ENCODE peak calls at places on chromosome 2, in five cellular contexts. R is tibial nerve, D is ovary, E is neural progenitor cell, X is endothelial cell. U is an unnamed sample.

GRCh38 chr2:129465045-129465444 is 514.4 kb upstream of the RAB6C start:
- DNase-seq in X (no peak), D (no peak), R (no peak), E (no peak), U (no peak)

GRCh38 chr2:72271766-72272615 is 124.3 kb upstream of the CYP26B1 start:
- DNase-seq in D (peak; percentile 30), E (no peak), X (no peak), R (no peak), U (no peak)

GRCh38 chr2:182426915-182427233 is at the start of gene PDE1A:
- DNase-seq in D (no peak), E (no peak), R (no peak), X (no peak), U (no peak)

GRCh38 chr2:205904873-205905272 is 181.1 kb downstream of the INO80D start:
- DNase-seq in E (no peak), D (no peak), X (no peak), R (no peak), U (no peak)

GRCh38 chr2:6865346-6866238 is at the start of gene CMPK2:
- DNase-seq in E (peak; percentile 67), X (peak; percentile 58), D (peak; percentile 66), R (peak; percentile 17), U (peak; percentile 93)

GRCh38 chr2:237327191-237327590 is 86.8 kb downstream of the COL6A3 start:
- DNase-seq in D (no peak), R (no peak), E (no peak), X (no peak), U (no peak)

GRCh38 chr2:36071698-36072097 is 283.9 kb upstream of the CRIM1 start:
- DNase-seq in X (no peak), E (no peak), D (no peak), R (no peak), U (no peak)

GRCh38 chr2:198314559-198315153 is 510.3 kb downstream of the PLCL1 start:
- DNase-seq in D (no peak), R (no peak), E (peak; percentile 71), X (no peak), U (no peak)

GRCh38 chr2:138676654-138677053 is 103.5 kb downstream of the NXPH2 start:
- DNase-seq in X (no peak), D (no peak), R (no peak), E (no peak), U (no peak)

GRCh38 chr2:120917876-120918275 is 182.2 kb downstream of the GLI2 start:
- DNase-seq in D (peak; percentile 31), R (no peak), E (no peak), X (no peak), U (no peak)

GRCh38 chr2:126661702-126662465 is 5.9 kb downstream of the GYPC start:
- DNase-seq in X (no peak), E (no peak), R (no peak), D (no peak), U (no peak)

GRCh38 chr2:101688266-101688665 is 9.2 kb upstream of the MAP4K4 start:
- DNase-seq in X (no peak), R (no peak), E (no peak), D (no peak), U (no peak)
- TF ChIP-seq CTCF in X (no peak), R (no peak), E (no peak), D (no peak), U (no peak)

GRCh38 chr2:20422679-20423271 is 24.1 kb upstream of the RHOB start:
- DNase-seq in D (peak; percentile 43), X (no peak), E (peak; percentile 63), R (no peak), U (no peak)
- TF ChIP-seq CTCF in D (no peak), X (no peak), E (peak; percentile 59), R (no peak), U (peak; percentile 32)

GRCh38 chr2:157404363-157404762 is 39.5 kb downstream of the CYTIP start:
- DNase-seq in D (no peak), E (no peak), X (no peak), R (no peak), U (peak; percentile 64)
- TF ChIP-seq CTCF in D (no peak), E (no peak), X (no peak), R (no peak), U (no peak)

DNA sequence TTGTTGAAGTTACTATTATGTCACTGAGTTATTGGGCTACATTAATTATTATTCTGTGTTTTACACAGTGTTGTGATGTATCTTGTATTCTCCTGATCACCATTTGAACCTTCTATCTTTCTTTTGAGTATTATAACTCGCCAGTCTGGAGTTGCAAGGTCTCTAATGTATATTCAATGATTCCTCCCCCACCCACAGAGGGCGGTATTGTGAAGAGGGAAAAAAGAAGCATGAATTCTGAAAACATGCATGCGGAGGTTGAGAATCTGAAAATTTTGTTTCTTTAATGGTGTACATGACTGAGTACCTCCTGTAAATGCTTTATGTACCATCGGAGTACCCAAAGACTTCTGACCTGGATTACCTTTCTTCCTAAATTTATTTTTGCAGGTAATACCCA is 266.6 kb downstream of the NR4A2 start:
- DNase-seq in D (no peak), R (no peak), X (no peak), E (no peak), U (no peak)
- TF ChIP-seq CTCF in D (no peak), R (no peak), X (no peak), E (peak; percentile 30), U (peak; percentile 35)

DNA sequence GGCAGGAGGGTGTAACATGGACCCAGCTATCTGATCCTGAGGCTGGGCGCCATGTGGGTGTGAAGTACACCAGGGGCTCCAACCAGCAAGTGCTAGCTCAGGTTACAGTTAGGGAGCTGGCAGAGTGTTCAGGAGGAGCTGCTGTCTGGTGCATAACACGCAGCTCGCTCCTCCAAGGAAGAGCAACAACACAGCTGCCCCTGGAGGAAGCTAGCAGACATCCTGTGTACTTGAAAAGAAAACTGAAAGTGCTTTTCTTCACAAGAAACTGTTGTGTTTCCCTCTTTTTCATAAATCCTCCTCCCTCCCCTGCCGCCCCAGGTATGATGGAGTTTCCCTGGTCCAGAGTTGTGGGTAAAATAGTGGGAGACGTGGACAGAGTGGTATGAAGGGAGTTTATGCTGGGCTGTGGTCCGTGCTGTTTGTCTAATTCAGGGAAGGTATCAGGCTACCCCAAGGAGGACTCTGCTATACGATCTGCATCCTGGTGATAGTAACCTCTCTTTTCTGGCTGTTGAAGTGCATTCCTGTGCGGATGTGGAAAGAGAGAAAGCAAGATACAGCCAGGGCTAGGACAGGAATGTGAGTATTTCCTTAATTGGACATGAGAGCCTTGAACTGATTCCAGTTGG is 6.1 kb upstream of the LBH start:
- DNase-seq in D (peak; percentile 73), X (peak; percentile 28), E (peak; percentile 19), R (no peak), U (peak; percentile 42)
- TF ChIP-seq CTCF in D (no peak), X (no peak), E (no peak), R (no peak), U (no peak)